ENCODE peak calls at places on chromosomes 1 and 21, in eight cellular contexts. One of them, this sample, is unnamed.

GRCh38 chr1:15736035-15736665 is at the start of gene SLC25A34:
- DNase-seq in AG04450: no peak
- DNase-seq in HL-60: no peak
- DNase-seq in uterus: no peak
- DNase-seq in tibial nerve: no peak
- DNase-seq in right atrium auricular region: no peak
- DNase-seq in GM23248: no peak
- DNase-seq in fibroblast of lung: no peak
- DNase-seq in this sample: no peak

GRCh38 chr1:207020709-207021107 is 11.8 kb downstream of the C1orf116 start:
- DNase-seq in right atrium auricular region: no peak
- DNase-seq in HL-60: no peak
- DNase-seq in GM23248: peak; percentile 43
- DNase-seq in tibial nerve: no peak
- DNase-seq in uterus: no peak
- DNase-seq in fibroblast of lung: peak; percentile 25
- DNase-seq in AG04450: no peak
- DNase-seq in this sample: no peak

GRCh38 chr1:110595311-110595710 is 10.8 kb downstream of the KCNA2 start:
- DNase-seq in right atrium auricular region: no peak
- DNase-seq in tibial nerve: no peak
- DNase-seq in GM23248: no peak
- DNase-seq in uterus: no peak
- DNase-seq in AG04450: no peak
- DNase-seq in HL-60: no peak
- DNase-seq in fibroblast of lung: no peak
- DNase-seq in this sample: no peak

GRCh38 chr1:184150776-184151531 is 99.4 kb downstream of the TSEN15 start:
- DNase-seq in tibial nerve: no peak
- DNase-seq in fibroblast of lung: peak; percentile 78
- DNase-seq in HL-60: no peak
- DNase-seq in GM23248: peak; percentile 92
- DNase-seq in AG04450: no peak
- DNase-seq in right atrium auricular region: peak; percentile 73
- DNase-seq in uterus: no peak
- DNase-seq in this sample: peak; percentile 70

GRCh38 chr1:198620951-198621824 is 17.7 kb upstream of the PTPRC start:
- DNase-seq in right atrium auricular region: no peak
- DNase-seq in tibial nerve: no peak
- DNase-seq in HL-60: peak; percentile 52
- DNase-seq in GM23248: no peak
- DNase-seq in uterus: no peak
- DNase-seq in AG04450: no peak
- DNase-seq in fibroblast of lung: peak; percentile 12
- DNase-seq in this sample: no peak

GRCh38 chr21:42527489-42528158 is 14.0 kb downstream of the SLC37A1 start:
- DNase-seq in fibroblast of lung: no peak
- DNase-seq in AG04450: no peak
- DNase-seq in GM23248: no peak
- DNase-seq in tibial nerve: no peak
- DNase-seq in HL-60: no peak
- DNase-seq in right atrium auricular region: no peak
- DNase-seq in uterus: no peak
- DNase-seq in this sample: peak; percentile 12

GRCh38 chr1:6179564-6180175 is 451 bp downstream of the CHD5 start:
- DNase-seq in AG04450: no peak
- DNase-seq in uterus: no peak
- DNase-seq in tibial nerve: no peak
- DNase-seq in HL-60: no peak
- DNase-seq in fibroblast of lung: no peak
- DNase-seq in GM23248: peak; percentile 38
- DNase-seq in right atrium auricular region: no peak
- DNase-seq in this sample: no peak

GRCh38 chr1:18241932-18242331 is 134.3 kb downstream of the IGSF21 start:
- DNase-seq in uterus: no peak
- DNase-seq in right atrium auricular region: no peak
- DNase-seq in tibial nerve: no peak
- DNase-seq in AG04450: no peak
- DNase-seq in HL-60: no peak
- DNase-seq in GM23248: no peak
- DNase-seq in fibroblast of lung: no peak
- DNase-seq in this sample: no peak

GRCh38 chr1:173523329-173523728 is 46.2 kb downstream of the PRDX6 start:
- DNase-seq in AG04450: no peak
- DNase-seq in GM23248: no peak
- DNase-seq in tibial nerve: no peak
- DNase-seq in fibroblast of lung: no peak
- DNase-seq in uterus: no peak
- DNase-seq in HL-60: no peak
- DNase-seq in right atrium auricular region: no peak
- DNase-seq in this sample: no peak

GRCh38 chr1:200363200-200363933 is 46.5 kb downstream of the ZNF281 start:
- DNase-seq in HL-60: peak; percentile 26
- DNase-seq in GM23248: peak; percentile 23
- DNase-seq in right atrium auricular region: no peak
- DNase-seq in uterus: no peak
- DNase-seq in AG04450: no peak
- DNase-seq in fibroblast of lung: no peak
- DNase-seq in tibial nerve: no peak
- DNase-seq in this sample: peak; percentile 83
- H3K27ac ChIP-seq in HL-60: peak overlapping the region; percentile 70
- H3K27ac ChIP-seq in GM23248: peak overlapping the region; percentile 77
- H3K27ac ChIP-seq in right atrium auricular region: no peak overlapping the region
- H3K27ac ChIP-seq in uterus: no peak overlapping the region
- H3K27ac ChIP-seq in AG04450: no peak overlapping the region
- H3K27ac ChIP-seq in fibroblast of lung: no peak overlapping the region
- H3K27ac ChIP-seq in tibial nerve: no peak overlapping the region
- H3K27ac ChIP-seq in this sample: no peak overlapping the region

GRCh38 chr1:196608401-196609113 is at the start of gene KCNT2:
- DNase-seq in HL-60: no peak
- DNase-seq in tibial nerve: peak; percentile 43
- DNase-seq in fibroblast of lung: peak; percentile 88
- DNase-seq in AG04450: peak; percentile 4
- DNase-seq in uterus: peak; percentile 26
- DNase-seq in GM23248: peak; percentile 60
- DNase-seq in right atrium auricular region: peak; percentile 76
- DNase-seq in this sample: peak; percentile 88
- H3K27ac ChIP-seq in HL-60: no peak within 1 kb of the TSS
- H3K27ac ChIP-seq in tibial nerve: peak within 1 kb of the TSS; percentile 89
- H3K27ac ChIP-seq in fibroblast of lung: no peak within 1 kb of the TSS
- H3K27ac ChIP-seq in AG04450: no peak within 1 kb of the TSS
- H3K27ac ChIP-seq in uterus: peak within 1 kb of the TSS; percentile 33
- H3K27ac ChIP-seq in GM23248: no peak within 1 kb of the TSS
- H3K27ac ChIP-seq in right atrium auricular region: peak within 1 kb of the TSS; percentile 70
- H3K27ac ChIP-seq in this sample: peak within 1 kb of the TSS; percentile 73

GRCh38 chr1:100773444-100773843 is 53.9 kb downstream of the VCAM1 start:
- DNase-seq in AG04450: no peak
- DNase-seq in GM23248: peak; percentile 21
- DNase-seq in fibroblast of lung: no peak
- DNase-seq in tibial nerve: no peak
- DNase-seq in uterus: no peak
- DNase-seq in HL-60: no peak
- DNase-seq in right atrium auricular region: no peak
- DNase-seq in this sample: no peak

GRCh38 chr1:100767176-100767876 is 47.8 kb downstream of the VCAM1 start:
- DNase-seq in tibial nerve: no peak
- DNase-seq in uterus: no peak
- DNase-seq in HL-60: no peak
- DNase-seq in AG04450: no peak
- DNase-seq in GM23248: peak; percentile 15
- DNase-seq in fibroblast of lung: peak; percentile 70
- DNase-seq in right atrium auricular region: no peak
- DNase-seq in this sample: no peak

GRCh38 chr1:100769323-100769722 is 49.8 kb downstream of the VCAM1 start:
- DNase-seq in tibial nerve: no peak
- DNase-seq in uterus: no peak
- DNase-seq in right atrium auricular region: no peak
- DNase-seq in fibroblast of lung: no peak
- DNase-seq in HL-60: no peak
- DNase-seq in AG04450: no peak
- DNase-seq in GM23248: no peak
- DNase-seq in this sample: no peak

GRCh38 chr1:100774370-100774769 is 54.8 kb downstream of the VCAM1 start:
- DNase-seq in GM23248: no peak
- DNase-seq in HL-60: no peak
- DNase-seq in tibial nerve: no peak
- DNase-seq in AG04450: no peak
- DNase-seq in uterus: no peak
- DNase-seq in fibroblast of lung: no peak
- DNase-seq in right atrium auricular region: no peak
- DNase-seq in this sample: no peak

GRCh38 chr1:100769906-100770646 is 50.5 kb downstream of the VCAM1 start:
- DNase-seq in uterus: no peak
- DNase-seq in AG04450: no peak
- DNase-seq in HL-60: no peak
- DNase-seq in GM23248: no peak
- DNase-seq in tibial nerve: no peak
- DNase-seq in fibroblast of lung: no peak
- DNase-seq in right atrium auricular region: no peak
- DNase-seq in this sample: peak; percentile 12
- H3K27ac ChIP-seq in uterus: no peak overlapping the region
- H3K27ac ChIP-seq in AG04450: no peak overlapping the region
- H3K27ac ChIP-seq in HL-60: no peak overlapping the region
- H3K27ac ChIP-seq in GM23248: no peak overlapping the region
- H3K27ac ChIP-seq in tibial nerve: no peak overlapping the region
- H3K27ac ChIP-seq in fibroblast of lung: no peak overlapping the region
- H3K27ac ChIP-seq in right atrium auricular region: no peak overlapping the region
- H3K27ac ChIP-seq in this sample: no peak overlapping the region

GRCh38 chr1:70778056-70778762 is 269.4 kb downstream of the PTGER3 start:
- DNase-seq in HL-60: no peak
- DNase-seq in right atrium auricular region: no peak
- DNase-seq in uterus: no peak
- DNase-seq in tibial nerve: no peak
- DNase-seq in AG04450: no peak
- DNase-seq in GM23248: peak; percentile 46
- DNase-seq in fibroblast of lung: no peak
- DNase-seq in this sample: no peak
- H3K27ac ChIP-seq in HL-60: no peak overlapping the region
- H3K27ac ChIP-seq in right atrium auricular region: no peak overlapping the region
- H3K27ac ChIP-seq in uterus: no peak overlapping the region
- H3K27ac ChIP-seq in tibial nerve: no peak overlapping the region
- H3K27ac ChIP-seq in AG04450: no peak overlapping the region
- H3K27ac ChIP-seq in GM23248: peak overlapping the region; percentile 80
- H3K27ac ChIP-seq in fibroblast of lung: no peak overlapping the region
- H3K27ac ChIP-seq in this sample: no peak overlapping the region

GRCh38 chr1:147747966-147748365 is 12.4 kb downstream of the GJA5 start:
- DNase-seq in AG04450: no peak
- DNase-seq in HL-60: no peak
- DNase-seq in fibroblast of lung: no peak
- DNase-seq in GM23248: no peak
- DNase-seq in uterus: no peak
- DNase-seq in right atrium auricular region: no peak
- DNase-seq in tibial nerve: no peak
- DNase-seq in this sample: no peak

GRCh38 chr1:147748687-147749350 is 11.6 kb downstream of the GJA5 start:
- DNase-seq in right atrium auricular region: no peak
- DNase-seq in fibroblast of lung: no peak
- DNase-seq in HL-60: no peak
- DNase-seq in tibial nerve: no peak
- DNase-seq in GM23248: no peak
- DNase-seq in uterus: no peak
- DNase-seq in AG04450: no peak
- DNase-seq in this sample: no peak

GRCh38 chr1:147751346-147751745 is 9.1 kb downstream of the GJA5 start:
- DNase-seq in right atrium auricular region: no peak
- DNase-seq in tibial nerve: no peak
- DNase-seq in uterus: no peak
- DNase-seq in HL-60: no peak
- DNase-seq in GM23248: no peak
- DNase-seq in AG04450: no peak
- DNase-seq in fibroblast of lung: no peak
- DNase-seq in this sample: no peak

GRCh38 chr1:147750618-147751217 is 9.7 kb downstream of the GJA5 start:
- DNase-seq in AG04450: no peak
- DNase-seq in fibroblast of lung: no peak
- DNase-seq in HL-60: no peak
- DNase-seq in GM23248: no peak
- DNase-seq in tibial nerve: no peak
- DNase-seq in right atrium auricular region: no peak
- DNase-seq in uterus: no peak
- DNase-seq in this sample: no peak

DNA sequence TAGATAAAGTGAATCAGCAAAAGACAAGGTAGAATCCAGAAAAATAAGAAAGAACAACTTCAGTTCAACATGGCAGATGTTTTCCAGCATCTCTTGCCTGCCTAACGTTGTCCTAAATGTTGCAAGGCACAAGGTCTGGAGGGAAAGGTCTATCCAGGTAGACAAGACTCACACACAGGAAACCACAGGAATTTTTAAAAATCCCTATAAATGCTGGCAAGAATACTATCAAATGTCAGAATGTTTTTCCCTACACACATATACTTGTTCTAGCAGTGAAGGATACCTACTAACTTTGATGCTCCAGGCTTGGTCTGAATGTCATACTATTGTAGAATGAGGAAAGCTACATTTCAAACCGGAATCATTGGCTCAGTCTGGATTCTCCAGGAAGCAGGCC is 10.6 kb downstream of the GJA5 start:
- DNase-seq in uterus: no peak
- DNase-seq in tibial nerve: no peak
- DNase-seq in fibroblast of lung: no peak
- DNase-seq in HL-60: no peak
- DNase-seq in AG04450: no peak
- DNase-seq in GM23248: no peak
- DNase-seq in right atrium auricular region: no peak
- DNase-seq in this sample: no peak
- H3K27ac ChIP-seq in uterus: no peak overlapping the region
- H3K27ac ChIP-seq in tibial nerve: no peak overlapping the region
- H3K27ac ChIP-seq in fibroblast of lung: no peak overlapping the region
- H3K27ac ChIP-seq in HL-60: no peak overlapping the region
- H3K27ac ChIP-seq in AG04450: no peak overlapping the region
- H3K27ac ChIP-seq in GM23248: no peak overlapping the region
- H3K27ac ChIP-seq in right atrium auricular region: peak overlapping the region; percentile 86
- H3K27ac ChIP-seq in this sample: no peak overlapping the region

GRCh38 chr1:243264718-243265117 is 8.9 kb downstream of the SDCCAG8 start:
- DNase-seq in uterus: no peak
- DNase-seq in tibial nerve: no peak
- DNase-seq in AG04450: no peak
- DNase-seq in right atrium auricular region: no peak
- DNase-seq in GM23248: peak; percentile 81
- DNase-seq in fibroblast of lung: peak; percentile 78
- DNase-seq in HL-60: peak; percentile 52
- DNase-seq in this sample: peak; percentile 95
- H3K27ac ChIP-seq in uterus: peak overlapping the region; percentile 26
- H3K27ac ChIP-seq in tibial nerve: peak overlapping the region; percentile 59
- H3K27ac ChIP-seq in AG04450: peak overlapping the region; percentile 31
- H3K27ac ChIP-seq in right atrium auricular region: peak overlapping the region; percentile 43
- H3K27ac ChIP-seq in GM23248: peak overlapping the region; percentile 89
- H3K27ac ChIP-seq in fibroblast of lung: peak overlapping the region; percentile 35
- H3K27ac ChIP-seq in HL-60: peak overlapping the region; percentile 91
- H3K27ac ChIP-seq in this sample: peak overlapping the region; percentile 27

This sample was measured in mesenchymal stem cell.